ENCODE peak calls at places on chromosomes 13 and 19, in five cellular contexts. R, Z, K, W and H are unnamed samples.

GRCh38 chr13:39144941-39145533 is 106.8 kb downstream of the NHLRC3 start:
- DNase-seq in R (peak; percentile 6), Z (peak; percentile 34), K (peak; percentile 43), W (peak; percentile 65), H (peak; percentile 77)

GRCh38 chr13:30971575-30971974 is 39.1 kb downstream of the TEX26 start:
- DNase-seq in R (no peak), Z (no peak), K (no peak), W (no peak), H (no peak)

GRCh38 chr13:97627566-97627965 is 193.6 kb downstream of the RAP2A start:
- DNase-seq in R (no peak), Z (no peak), K (peak; percentile 67), W (peak; percentile 61), H (no peak)

GRCh38 chr19:42466521-42467436 is 24.0 kb upstream of the CXCL17 start:
- DNase-seq in R (no peak), Z (no peak), K (no peak), W (no peak), H (no peak)

GRCh38 chr13:29716493-29716892 is 121.0 kb upstream of the SLC7A1 start:
- DNase-seq in R (no peak), Z (no peak), K (no peak), W (no peak), H (no peak)

GRCh38 chr13:28475916-28476725 is 18.8 kb downstream of the FLT1 start:
- DNase-seq in R (no peak), Z (no peak), K (peak; percentile 64), W (peak; percentile 74), H (no peak)

GRCh38 chr19:14565765-14566711 is 5.8 kb downstream of the NDUFB7 start:
- DNase-seq in R (no peak), Z (no peak), K (no peak), W (no peak), H (no peak)

GRCh38 chr19:58364127-58364526 is 1.6 kb upstream of the ZNF497 start:
- DNase-seq in R (no peak), Z (no peak), K (no peak), W (no peak), H (no peak)

GRCh38 chr13:44577236-44578063 is 1.3 kb upstream of the TSC22D1 start:
- DNase-seq in R (peak; percentile 92), Z (peak; percentile 96), K (peak; percentile 95), W (peak; percentile 93), H (peak; percentile 98)

GRCh38 chr13:94224670-94225069 is 254.8 kb downstream of the DCT start:
- DNase-seq in R (no peak), Z (no peak), K (no peak), W (no peak), H (no peak)

GRCh38 chr13:26254583-26255102 is 714 bp downstream of the CDK8 start:
- DNase-seq in R (peak; percentile 55), Z (peak; percentile 78), K (no peak), W (peak; percentile 49), H (peak; percentile 76)

GRCh38 chr13:50526771-50527567 is 316.5 kb downstream of the DLEU7 start:
- DNase-seq in R (no peak), Z (no peak), K (no peak), W (no peak), H (peak; percentile 66)

GRCh38 chr19:31890230-31890629 is 455.2 kb upstream of the ZNF507 start:
- DNase-seq in R (no peak), Z (no peak), K (no peak), W (no peak), H (no peak)

GRCh38 chr19:3723110-3723488 is 14.9 kb downstream of the TJP3 start:
- DNase-seq in R (no peak), Z (no peak), K (no peak), W (no peak), H (no peak)

GRCh38 chr13:75181906-75182305 is 300.1 kb downstream of the TBC1D4 start:
- DNase-seq in R (no peak), Z (no peak), K (no peak), W (peak; percentile 80), H (no peak)

GRCh38 chr19:1384478-1385110 is 887 bp downstream of the NDUFS7 start:
- DNase-seq in R (no peak), Z (no peak), K (no peak), W (no peak), H (no peak)

GRCh38 chr13:102399791-102400618 is 1.8 kb downstream of the FGF14 start:
- DNase-seq in R (no peak), Z (peak; percentile 30), K (no peak), W (no peak), H (peak; percentile 65)

GRCh38 chr19:10553943-10554381 is 10.3 kb downstream of the ATG4D start:
- DNase-seq in R (no peak), Z (peak; percentile 84), K (no peak), W (no peak), H (no peak)

GRCh38 chr13:109783447-109783814 is 3.0 kb downstream of the IRS2 start:
- DNase-seq in R (no peak), Z (no peak), K (no peak), W (peak; percentile 52), H (no peak)

GRCh38 chr13:40813662-40814454 is 24.4 kb downstream of the SLC25A15 start:
- DNase-seq in R (no peak), Z (no peak), K (no peak), W (peak; percentile 53), H (no peak)

GRCh38 chr19:2850256-2850925 is 9.1 kb downstream of the ZNF555 start:
- DNase-seq in R (no peak), Z (no peak), K (no peak), W (no peak), H (no peak)

GRCh38 chr19:5484398-5485285 is 29.4 kb downstream of the ZNRF4 start:
- DNase-seq in R (no peak), Z (no peak), K (no peak), W (no peak), H (no peak)

GRCh38 chr19:37551123-37551993 is 43.2 kb downstream of the ZNF571 start:
- DNase-seq in R (no peak), Z (peak; percentile 75), K (peak; percentile 15), W (no peak), H (no peak)

GRCh38 chr13:73520566-73521290 is 461.9 kb downstream of the KLF5 start:
- DNase-seq in R (no peak), Z (peak; percentile 30), K (no peak), W (no peak), H (no peak)